ENCODE peak calls at places on chromosomes 1 and 21, in five cellular contexts. D, O, V, E and X are unnamed samples.

GRCh38 chr1:31227891-31228290 is 11.8 kb downstream of the NKAIN1 start:
- DNase-seq in E (no peak), D (no peak), V (peak; percentile 79), O (no peak), X (no peak)

GRCh38 chr21:43764576-43765495 is 11.3 kb downstream of the CSTB start:
- DNase-seq in D (no peak), V (no peak), E (no peak), O (no peak), X (no peak)

GRCh38 chr1:233112184-233113008 is 162.0 kb downstream of the NTPCR start:
- DNase-seq in D (peak; percentile 21), O (no peak), V (no peak), E (no peak), X (no peak)

GRCh38 chr1:13507075-13507474 is 6.7 kb downstream of the LRRC38 start:
- DNase-seq in D (no peak), E (no peak), V (no peak), O (no peak), X (no peak)

GRCh38 chr21:44722701-44723100 is 11.3 kb upstream of the TSPEAR start:
- DNase-seq in V (no peak), E (no peak), O (no peak), D (no peak), X (no peak)

GRCh38 chr1:26387447-26387846 is 14.9 kb upstream of the ZNF683 start:
- DNase-seq in V (no peak), D (peak; percentile 55), E (peak; percentile 85), O (no peak), X (peak; percentile 72)

GRCh38 chr1:85289848-85290335 is 13.5 kb upstream of the BCL10 start:
- DNase-seq in E (no peak), V (no peak), O (no peak), D (no peak), X (no peak)

GRCh38 chr1:245060684-245061374 is 94.0 kb upstream of the KIF26B start:
- DNase-seq in V (peak; percentile 21), O (no peak), E (peak; percentile 95), D (peak; percentile 38), X (no peak)

GRCh38 chr1:37323486-37324377 is 150.6 kb upstream of the ZC3H12A start:
- DNase-seq in E (peak; percentile 33), O (no peak), D (peak; percentile 3), V (peak; percentile 76), X (peak; percentile 88)

GRCh38 chr1:31749785-31750345 is 14.3 kb downstream of the ADGRB2 start:
- DNase-seq in O (no peak), V (no peak), D (no peak), E (no peak), X (no peak)

GRCh38 chr1:236489710-236490377 is 33.9 kb upstream of the LGALS8 start:
- DNase-seq in E (peak; percentile 74), V (peak; percentile 79), D (peak; percentile 55), O (peak; percentile 19), X (peak; percentile 65)

GRCh38 chr21:27885296-27885711 is 918.4 kb upstream of the ADAMTS5 start:
- DNase-seq in D (no peak), E (no peak), V (no peak), O (no peak), X (no peak)

GRCh38 chr1:234600418-234601216 is 9.4 kb downstream of the IRF2BP2 start:
- DNase-seq in O (no peak), V (peak; percentile 52), D (no peak), E (peak; percentile 98), X (peak; percentile 41)

GRCh38 chr1:154176341-154176740 is 15.6 kb downstream of the TPM3 start:
- DNase-seq in D (peak; percentile 85), O (no peak), E (no peak), V (no peak), X (no peak)

GRCh38 chr1:167273027-167273800 is 52.5 kb downstream of the POU2F1 start:
- DNase-seq in E (no peak), O (no peak), V (no peak), D (peak; percentile 8), X (no peak)

GRCh38 chr21:34552324-34553198 is 40.6 kb upstream of the KCNE1 start:
- DNase-seq in V (no peak), E (no peak), D (no peak), O (no peak), X (no peak)
- TF ChIP-seq MXI1 in V (no peak), E (no peak), D (no peak), O (no peak), X (no peak)

GRCh38 chr1:180981596-180982387 is 40.9 kb downstream of the STX6 start:
- DNase-seq in E (no peak), D (no peak), V (no peak), O (peak; percentile 47), X (no peak)
- TF ChIP-seq MXI1 in E (no peak), D (no peak), V (no peak), O (no peak), X (no peak)

GRCh38 chr1:230066466-230067404 is at the start of gene GALNT2:
- DNase-seq in D (peak; percentile 79), O (peak; percentile 48), V (peak; percentile 98), E (peak; percentile 80), X (peak; percentile 99)

GRCh38 chr1:230064283-230064682 is 2.8 kb upstream of the GALNT2 start:
- DNase-seq in E (no peak), V (no peak), O (no peak), D (no peak), X (no peak)

GRCh38 chr1:230067441-230067870 is 418 bp downstream of the GALNT2 start:
- DNase-seq in E (peak; percentile 16), O (no peak), D (no peak), V (peak; percentile 87), X (peak; percentile 52)

GRCh38 chr1:230067871-230068814 is 1.1 kb downstream of the GALNT2 start:
- DNase-seq in O (no peak), E (no peak), D (no peak), V (peak; percentile 79), X (peak; percentile 66)

DNA sequence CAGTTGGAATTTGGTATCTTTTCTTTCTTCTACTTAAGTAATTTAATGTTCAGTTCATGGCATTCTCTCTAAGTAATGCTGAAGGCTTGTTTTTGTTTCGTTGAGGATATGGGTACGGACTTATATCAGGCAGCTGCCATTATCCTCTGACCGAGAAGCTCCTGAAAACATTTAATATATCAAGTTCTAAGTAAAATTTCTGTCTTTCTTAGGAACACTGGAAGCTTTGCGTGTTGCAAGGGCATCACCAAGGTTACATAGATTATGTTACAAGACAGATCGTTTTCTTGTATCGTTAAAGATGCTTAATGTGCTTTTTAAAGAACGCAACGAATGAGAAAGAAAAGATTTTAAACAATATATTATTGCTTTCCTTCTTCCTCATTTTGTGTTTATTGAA is 1.0 kb upstream of the GALNT2 start:
- DNase-seq in O (no peak), D (no peak), V (no peak), E (no peak), X (no peak)
- TF ChIP-seq MXI1 in O (no peak), D (no peak), V (no peak), E (no peak), X (no peak)

GRCh38 chr21:16305686-16306085 is 575.9 kb downstream of the USP25 start:
- DNase-seq in V (no peak), D (no peak), E (no peak), O (no peak), X (no peak)
- TF ChIP-seq MXI1 in V (no peak), D (no peak), E (no peak), O (no peak), X (no peak)

GRCh38 chr1:241352401-241352800 is 4.6 kb downstream of the RGS7 start:
- DNase-seq in O (no peak), D (no peak), V (no peak), E (no peak), X (no peak)
- TF ChIP-seq MXI1 in O (no peak), D (no peak), V (no peak), E (no peak), X (no peak)